ENCODE peak calls at places on chromosomes 16 and 17, in six cellular contexts. A, B, J, F, Q and D are unnamed samples.

GRCh38 chr16:64858076-64858475 is 263.8 kb downstream of the CDH11 start:
- DNase-seq in A (no peak), B (no peak), J (no peak), F (no peak), Q (no peak), D (no peak)

GRCh38 chr16:28873543-28874201 is 4.6 kb upstream of the ATP2A1 start:
- DNase-seq in A (no peak), B (no peak), J (peak), F (peak), Q (no peak), D (peak)

GRCh38 chr17:43068570-43069367 is 43.7 kb downstream of the RND2 start:
- DNase-seq in A (no peak), B (no peak), J (no peak), F (no peak), Q (no peak), D (no peak)

GRCh38 chr16:71430744-71431143 is 11.1 kb downstream of the TLE7 start:
- DNase-seq in A (no peak), B (no peak), J (no peak), F (no peak), Q (no peak), D (no peak)

GRCh38 chr17:32960815-32961214 is 30.8 kb upstream of the SPACA3 start:
- DNase-seq in A (no peak), B (no peak), J (no peak), F (no peak), Q (no peak), D (no peak)

GRCh38 chr17:47975189-47975814 is 4.4 kb downstream of the CDK5RAP3 start:
- DNase-seq in A (no peak), B (no peak), J (no peak), F (no peak), Q (no peak), D (no peak)

GRCh38 chr16:29198731-29199521 is 207.6 kb downstream of the NPIPB11 start:
- DNase-seq in A (no peak), B (no peak), J (no peak), F (no peak), Q (no peak), D (no peak)

GRCh38 chr16:4746991-4747574 is 12.7 kb downstream of the DNAAF8 start:
- DNase-seq in A (no peak), B (no peak), J (no peak), F (no peak), Q (no peak), D (no peak)

GRCh38 chr17:55381017-55381770 is 40.4 kb downstream of the MMD start:
- DNase-seq in A (no peak), B (no peak), J (no peak), F (no peak), Q (no peak), D (no peak)

GRCh38 chr17:79670537-79671386 is 59.9 kb upstream of the RBFOX3 start:
- DNase-seq in A (peak), B (peak), J (no peak), F (no peak), Q (no peak), D (no peak)

GRCh38 chr16:8962393-8963009 is 1.2 kb downstream of the USP7 start:
- DNase-seq in A (no peak), B (no peak), J (no peak), F (no peak), Q (no peak), D (peak)

GRCh38 chr17:63960430-63960829 is 12.3 kb downstream of the SCN4A start:
- DNase-seq in A (no peak), B (no peak), J (no peak), F (no peak), Q (no peak), D (no peak)

GRCh38 chr16:11405331-11406176 is 60.3 kb downstream of the RMI2 start:
- DNase-seq in A (no peak), B (no peak), J (peak), F (peak), Q (no peak), D (peak)

GRCh38 chr16:17413508-17413907 is 57.3 kb downstream of the XYLT1 start:
- DNase-seq in A (no peak), B (no peak), J (no peak), F (no peak), Q (no peak), D (no peak)

GRCh38 chr16:87635541-87636049 is 33.3 kb downstream of the JPH3 start:
- DNase-seq in A (peak), B (peak), J (peak), F (peak), Q (no peak), D (peak)

GRCh38 chr17:49498037-49498615 is 3.0 kb downstream of the NGFR start:
- DNase-seq in A (no peak), B (peak), J (no peak), F (no peak), Q (no peak), D (no peak)

GRCh38 chr17:4354862-4355514 is 11.5 kb downstream of the UBE2G1 start:
- DNase-seq in A (no peak), B (no peak), J (no peak), F (no peak), Q (no peak), D (no peak)

GRCh38 chr16:68367034-68367433 is 56.2 kb downstream of the PRMT7 start:
- DNase-seq in A (no peak), B (peak), J (peak), F (peak), Q (no peak), D (no peak)